ENCODE peak calls at places on chromosomes 1 and 21, in seven cellular contexts. W is coronary artery, R is heart right ventricle, U is MM.1S, I is Peyer's patch, B is fibroblast of lung, E is fibroblast of mammary gland. K is an unnamed sample.

GRCh38 chr1:239742416-239743109 is 349.1 kb upstream of the FMN2 start:
- DNase-seq in W (no peak), R (no peak), U (no peak), I (no peak), B (no peak), E (no peak), K (no peak)

GRCh38 chr1:178031856-178032320 is 62.0 kb upstream of the RASAL2 start:
- DNase-seq in W (peak), R (peak), U (peak), I (peak), B (peak), E (peak), K (peak)

GRCh38 chr21:38813554-38813953 is 7.8 kb downstream of the ETS2 start:
- DNase-seq in W (no peak), R (no peak), U (no peak), I (no peak), B (peak), E (no peak), K (no peak)

GRCh38 chr1:16013908-16014258 is 4.0 kb downstream of the HSPB7 start:
- DNase-seq in W (no peak), R (no peak), U (no peak), I (no peak), B (no peak), E (no peak), K (no peak)

GRCh38 chr1:117675907-117676430 is 70.1 kb downstream of the TENT5C start:
- DNase-seq in W (peak), R (no peak), U (peak), I (no peak), B (no peak), E (no peak), K (no peak)

GRCh38 chr1:107865627-107866026 is 99.4 kb downstream of the VAV3 start:
- DNase-seq in W (no peak), R (no peak), U (no peak), I (no peak), B (no peak), E (no peak), K (no peak)

GRCh38 chr1:18452550-18452949 is 28.2 kb upstream of the KLHDC7A start:
- DNase-seq in W (no peak), R (no peak), U (peak), I (no peak), B (no peak), E (peak), K (no peak)

GRCh38 chr1:21861602-21862429 is 49.8 kb downstream of the LDLRAD2 start:
- DNase-seq in W (no peak), R (no peak), U (no peak), I (peak), B (peak), E (peak), K (no peak)

GRCh38 chr1:223135176-223135575 is 7.9 kb downstream of the TLR5 start:
- DNase-seq in W (peak), R (no peak), U (no peak), I (no peak), B (peak), E (peak), K (peak)

GRCh38 chr1:109959974-109960744 is 24.4 kb upstream of the AHCYL1 start:
- DNase-seq in W (no peak), R (no peak), U (no peak), I (no peak), B (peak), E (peak), K (no peak)

DNA sequence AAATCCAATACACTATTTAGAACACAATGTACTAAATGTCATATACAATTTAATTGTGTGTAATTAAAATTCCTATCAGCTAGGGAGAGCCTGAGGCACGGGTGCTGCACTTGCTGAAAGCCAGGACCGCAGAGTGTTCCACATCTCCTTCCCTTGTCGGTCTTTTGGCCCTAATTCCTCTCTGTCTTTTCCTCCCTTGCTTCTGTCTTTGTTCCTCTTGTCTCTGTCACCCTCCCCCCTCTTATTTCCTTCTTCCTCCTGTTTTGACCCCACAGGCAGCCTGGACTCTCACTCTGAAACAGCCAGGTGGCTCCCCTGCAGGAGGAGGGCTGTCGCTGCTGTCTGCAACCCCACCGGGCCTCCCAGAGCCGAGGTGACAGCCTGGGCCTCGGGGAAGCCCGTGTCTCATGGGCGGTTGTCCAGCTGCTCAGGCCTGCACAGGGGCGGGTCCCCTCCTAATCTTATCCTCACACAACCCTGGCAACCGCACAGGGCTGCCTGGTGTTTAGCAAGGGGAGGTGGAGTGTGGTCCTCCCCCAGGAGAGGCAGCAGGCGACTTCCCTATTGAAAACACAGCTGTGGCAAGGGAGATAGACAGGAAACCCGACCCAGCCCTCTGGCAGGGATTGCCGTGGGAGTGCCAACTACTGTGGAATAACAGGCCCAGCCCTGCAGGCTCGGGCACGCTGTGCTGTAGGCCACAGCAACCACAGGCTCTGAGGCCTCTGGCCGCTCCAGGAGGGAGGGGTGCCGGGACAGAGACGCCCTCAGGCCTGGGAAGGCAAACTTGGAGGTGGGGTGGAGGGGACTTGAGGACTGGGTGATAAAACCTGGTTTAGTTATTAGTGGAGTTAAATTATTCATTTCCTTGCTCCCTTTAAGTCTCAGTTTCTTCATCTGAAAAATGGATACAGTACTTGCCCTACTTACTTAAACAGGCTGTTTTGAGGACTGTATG is 68.8 kb upstream of the WDR26 start:
- DNase-seq in W (peak), R (peak), U (peak), I (peak), B (peak), E (peak), K (peak)
- TF ChIP-seq CTCF in W (no peak), R (no peak), U (peak), I (no peak), B (peak), E (peak), K (peak)

GRCh38 chr1:8023287-8023994 is 2.7 kb downstream of the ERRFI1 start:
- DNase-seq in W (no peak), R (no peak), U (no peak), I (no peak), B (peak), E (peak), K (no peak)
- H3K4me3 ChIP-seq in W (peak), R (no peak), U (no peak), I (no peak), B (peak), E (peak), K (peak)

GRCh38 chr1:224739997-224740687 is 124.0 kb downstream of the CNIH3 start:
- DNase-seq in W (no peak), R (no peak), U (peak), I (no peak), B (no peak), E (no peak), K (no peak)
- TF ChIP-seq CTCF in W (no peak), R (no peak), U (no peak), I (no peak), B (no peak), E (no peak), K (no peak)

DNA sequence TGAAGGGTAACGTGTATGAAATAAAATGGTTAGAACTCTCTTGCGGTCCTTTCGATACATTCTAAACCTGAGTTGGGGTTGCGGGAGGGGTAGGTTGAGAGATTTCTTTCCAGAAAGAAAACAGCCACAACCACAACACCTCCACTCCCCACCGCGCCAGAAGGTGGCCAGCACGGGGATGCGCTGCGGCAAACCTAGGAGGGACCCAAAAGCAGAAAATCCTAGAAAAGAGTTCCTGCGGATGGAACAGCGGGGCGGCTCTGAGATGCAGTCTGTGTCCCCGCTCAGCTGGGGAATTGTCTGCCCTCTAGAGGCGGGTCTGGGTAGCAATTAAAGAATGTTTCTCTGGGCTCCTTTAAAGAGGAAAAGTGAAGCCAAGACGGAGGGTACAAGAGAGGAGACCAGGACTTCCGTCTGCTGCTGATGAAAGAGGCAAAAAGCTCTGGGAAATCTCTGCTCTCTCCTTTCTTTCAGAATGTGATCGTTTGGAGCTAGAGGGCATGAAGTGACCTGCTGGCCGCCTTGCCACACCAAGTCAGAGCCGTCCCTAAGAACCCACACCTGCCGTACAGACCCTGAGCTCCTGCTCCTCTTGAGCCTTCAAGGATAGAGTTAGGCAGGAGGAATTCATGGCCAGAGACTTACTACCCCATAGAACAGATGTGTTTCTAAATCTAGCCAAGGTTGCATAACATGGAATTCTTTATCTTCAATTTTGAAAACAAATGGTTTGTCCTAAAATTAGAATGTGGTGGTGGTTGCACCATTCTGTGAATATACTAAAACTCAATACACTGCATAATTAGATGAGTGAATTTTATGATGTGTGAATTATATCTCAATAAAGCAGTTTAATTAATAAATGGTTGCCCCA is 46.5 kb upstream of the COA6 start:
- DNase-seq in W (no peak), R (peak), U (peak), I (peak), B (peak), E (peak), K (peak)
- H3K4me3 ChIP-seq in W (peak), R (peak), U (peak), I (peak), B (peak), E (peak), K (peak)

GRCh38 chr1:245888809-245889208 is 618.3 kb downstream of the SMYD3 start:
- DNase-seq in W (no peak), R (no peak), U (no peak), I (no peak), B (peak), E (peak), K (no peak)
- TF ChIP-seq CTCF in W (no peak), R (no peak), U (peak), I (no peak), B (peak), E (peak), K (peak)

DNA sequence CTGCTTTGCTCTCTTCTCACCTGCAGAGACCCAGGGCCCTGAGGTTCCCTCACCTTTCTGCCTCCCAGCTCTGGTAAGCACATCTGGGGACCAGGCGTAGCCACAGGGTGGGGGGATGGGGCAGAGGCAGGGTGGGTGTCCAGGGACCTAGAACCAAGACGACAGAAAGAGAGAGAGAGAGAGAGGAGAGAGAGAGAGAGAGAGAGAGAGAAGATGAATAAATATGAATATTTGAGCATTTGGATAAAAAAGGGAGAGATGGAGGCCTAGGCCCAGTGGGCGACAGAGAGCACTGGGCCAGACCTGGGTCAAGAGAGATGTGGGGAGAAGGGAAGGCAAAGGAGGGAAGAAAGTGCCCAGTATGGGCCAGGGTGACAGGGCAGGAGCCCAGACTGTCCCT is 32.8 kb downstream of the FOXO6 start:
- DNase-seq in W (no peak), R (no peak), U (no peak), I (no peak), B (no peak), E (no peak), K (no peak)
- H3K4me3 ChIP-seq in W (no peak), R (no peak), U (no peak), I (no peak), B (no peak), E (no peak), K (no peak)

DNA sequence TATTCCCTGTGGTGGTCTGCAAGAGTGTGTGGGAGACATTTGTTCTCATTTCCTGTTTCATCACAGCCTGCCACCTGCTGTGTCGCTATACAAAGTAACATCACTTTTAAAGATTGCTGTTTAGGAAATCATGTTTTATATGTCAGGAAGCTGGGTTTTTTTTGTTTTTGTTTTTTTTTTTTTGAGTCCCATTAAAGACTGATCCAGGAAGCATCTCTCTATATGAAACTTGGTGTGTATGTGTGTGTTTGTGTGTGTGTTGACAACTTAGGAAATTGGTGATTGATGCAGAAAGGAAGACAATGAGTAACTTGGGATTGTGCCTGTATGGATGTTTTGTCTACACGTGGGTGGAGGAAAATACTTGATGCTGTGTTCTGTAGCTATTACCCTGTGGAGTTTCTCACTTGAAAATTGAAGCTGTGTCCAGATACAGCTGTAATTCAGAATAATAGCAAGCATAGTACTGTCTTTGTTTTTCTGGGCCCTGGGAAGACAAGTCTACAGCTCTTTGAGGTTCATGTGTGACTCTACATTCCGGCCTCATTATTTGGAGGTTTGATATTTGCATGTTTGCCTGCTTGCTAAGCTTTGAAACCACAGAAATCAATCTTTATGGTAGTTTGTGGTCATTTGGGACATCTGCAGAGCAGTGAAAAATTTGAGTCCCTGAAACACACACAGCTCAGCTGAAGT is 47.9 kb downstream of the LAMC1 start:
- DNase-seq in W (no peak), R (no peak), U (peak), I (no peak), B (peak), E (peak), K (peak)
- TF ChIP-seq CTCF in W (no peak), R (no peak), U (no peak), I (no peak), B (no peak), E (no peak), K (no peak)

GRCh38 chr21:43712268-43712942 is 6.5 kb upstream of the PDXK start:
- DNase-seq in W (no peak), R (no peak), U (no peak), I (peak), B (peak), E (no peak), K (no peak)
- H3K4me3 ChIP-seq in W (no peak), R (no peak), U (no peak), I (no peak), B (no peak), E (no peak), K (no peak)

GRCh38 chr1:220879509-220880366 is 495 bp downstream of the HLX start:
- DNase-seq in W (no peak), R (peak), U (peak), I (no peak), B (peak), E (peak), K (no peak)
- TF ChIP-seq CTCF in W (no peak), R (no peak), U (peak), I (no peak), B (peak), E (no peak), K (no peak)